ENCODE peak calls at places on chromosomes 13 and 19, in six cellular contexts. B is type B pancreatic cell, Z is pancreas, G is nephron progenitor cell, A is H9, V is ascending aorta. R is an unnamed sample.
A peak's percentile ranks its signal among the peaks of the same experiment; 100 is the strongest.

GRCh38 chr19:13381827-13382632 is 124.2 kb downstream of the CACNA1A start:
- DNase-seq in V (no peak), B (no peak), G (no peak), Z (no peak), A (no peak), R (no peak)

GRCh38 chr13:63972328-63972727 is 2556.7 kb upstream of the PCDH20 start:
- DNase-seq in G (no peak), A (no peak), Z (no peak), B (no peak), V (no peak), R (no peak)

GRCh38 chr13:106998664-106999063 is 430.7 kb upstream of the ARGLU1 start:
- DNase-seq in A (no peak), G (no peak), V (no peak), Z (no peak), B (no peak), R (no peak)

GRCh38 chr19:1237754-1238372 is at the start of gene CBARP:
- DNase-seq in B (no peak), G (peak; percentile 80), A (no peak), V (no peak), Z (no peak), R (no peak)

GRCh38 chr19:50204811-50205675 is 1.6 kb downstream of the MYH14 start:
- DNase-seq in A (peak; percentile 96), V (no peak), Z (peak; percentile 94), G (peak; percentile 84), B (peak; percentile 87), R (no peak)

GRCh38 chr13:26062853-26063444 is 11.1 kb upstream of the SHISA2 start:
- DNase-seq in B (no peak), V (no peak), Z (peak; percentile 35), A (no peak), G (peak; percentile 30), R (no peak)

GRCh38 chr19:10115392-10116084 is 4.0 kb downstream of the P2RY11 start:
- DNase-seq in V (no peak), G (no peak), Z (no peak), B (no peak), A (no peak), R (no peak)

GRCh38 chr19:8615813-8616596 is 5.5 kb upstream of the ADAMTS10 start:
- DNase-seq in G (peak; percentile 78), V (no peak), A (peak; percentile 67), Z (no peak), B (no peak), R (no peak)

GRCh38 chr13:97372929-97373328 is 61.0 kb upstream of the RAP2A start:
- DNase-seq in V (no peak), Z (no peak), G (no peak), B (no peak), A (no peak), R (no peak)

GRCh38 chr19:17322854-17323253 is 11.8 kb downstream of the ANO8 start:
- DNase-seq in G (no peak), A (no peak), B (no peak), V (no peak), Z (no peak), R (no peak)

GRCh38 chr19:16361254-16361653 is 36.6 kb downstream of the KLF2 start:
- DNase-seq in B (no peak), G (no peak), A (no peak), Z (no peak), V (no peak), R (no peak)

GRCh38 chr13:71879129-71879535 is 12.1 kb upstream of the DACH1 start:
- DNase-seq in A (peak; percentile 36), Z (no peak), V (no peak), B (no peak), G (peak; percentile 18), R (peak; percentile 7)

GRCh38 chr19:27929399-27929798 is 1283.6 kb downstream of the UQCRFS1 start:
- DNase-seq in Z (no peak), G (no peak), A (no peak), V (no peak), B (no peak), R (no peak)

GRCh38 chr13:105678072-105678471 is 857.4 kb downstream of the EFNB2 start:
- DNase-seq in Z (no peak), V (no peak), B (no peak), A (no peak), G (no peak), R (no peak)

GRCh38 chr13:49571299-49572240 is 13.8 kb downstream of the RCBTB1 start:
- DNase-seq in G (no peak), B (no peak), A (no peak), Z (no peak), V (no peak), R (no peak)

GRCh38 chr13:25874907-25875306 is 176.9 kb downstream of the SHISA2 start:
- DNase-seq in Z (no peak), A (no peak), B (no peak), V (no peak), G (no peak), R (no peak)

GRCh38 chr19:50427997-50428425 is 4.7 kb upstream of the MYBPC2 start:
- DNase-seq in G (peak; percentile 70), A (peak; percentile 85), Z (peak; percentile 67), B (no peak), V (peak; percentile 61), R (no peak)

GRCh38 chr13:68190826-68191225 is 960.7 kb upstream of the PCDH9 start:
- DNase-seq in A (no peak), G (no peak), B (no peak), Z (no peak), V (no peak), R (no peak)

GRCh38 chr13:31088826-31089420 is 72.8 kb downstream of the HSPH1 start:
- DNase-seq in B (no peak), V (no peak), Z (no peak), G (no peak), A (no peak), R (no peak)

GRCh38 chr19:56066152-56067023 is 54.7 kb downstream of the ZNF787 start:
- DNase-seq in G (peak; percentile 84), Z (peak; percentile 65), B (peak; percentile 82), A (peak; percentile 79), V (no peak), R (peak; percentile 41)

GRCh38 chr13:45674908-45675307 is 27.2 kb upstream of the CBY2 start:
- DNase-seq in A (no peak), G (no peak), B (no peak), Z (no peak), V (no peak), R (no peak)

GRCh38 chr13:51585696-51586095 is 1.4 kb downstream of the WDFY2 start:
- DNase-seq in B (no peak), Z (no peak), V (no peak), G (no peak), A (no peak), R (no peak)

GRCh38 chr13:49086711-49087110 is 111.0 kb downstream of the FNDC3A start:
- DNase-seq in B (no peak), G (no peak), Z (no peak), A (no peak), V (no peak), R (no peak)

GRCh38 chr19:3254520-3254919 is 30.1 kb downstream of the CELF5 start:
- DNase-seq in B (no peak), G (no peak), V (no peak), A (no peak), Z (no peak), R (no peak)

GRCh38 chr13:98487522-98487921 is 89.4 kb downstream of the STK24 start:
- DNase-seq in A (no peak), Z (no peak), B (no peak), V (no peak), G (no peak), R (no peak)

GRCh38 chr13:48235100-48235813 is 2.3 kb downstream of the ITM2B start:
- DNase-seq in G (peak; percentile 8), A (peak; percentile 55), V (no peak), Z (peak; percentile 26), B (no peak), R (no peak)

DNA sequence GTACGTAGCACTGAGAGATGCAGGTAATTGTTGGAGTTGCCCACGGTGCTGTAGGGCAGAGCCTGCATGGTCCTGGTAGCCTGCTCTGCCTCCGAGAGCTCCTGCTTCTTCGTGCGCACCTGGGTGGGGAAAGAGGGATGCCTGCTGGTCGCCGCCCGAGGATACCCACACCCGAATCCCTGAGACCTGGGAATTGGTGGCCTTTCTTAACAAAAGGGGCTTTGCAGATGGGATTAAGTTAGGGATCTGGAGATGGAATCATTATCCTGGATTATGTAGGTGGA is 9.4 kb downstream of the C3 start:
- DNase-seq in B (no peak), Z (no peak), A (no peak), V (no peak), G (no peak), R (no peak)
- TF ChIP-seq CTCF in B (no peak), Z (no peak), A (no peak), V (no peak), G (no peak), R (no peak)

GRCh38 chr19:33905473-33905936 is 108.8 kb downstream of the KCTD15 start:
- DNase-seq in V (no peak), B (no peak), Z (peak; percentile 48), G (peak; percentile 39), A (peak; percentile 60), R (no peak)

GRCh38 chr19:33902802-33903488 is 106.3 kb downstream of the KCTD15 start:
- DNase-seq in B (no peak), V (no peak), Z (peak; percentile 72), G (no peak), A (no peak), R (no peak)

GRCh38 chr19:33903489-33903850 is 106.8 kb downstream of the KCTD15 start:
- DNase-seq in G (no peak), A (no peak), B (no peak), Z (peak; percentile 21), V (no peak), R (no peak)

GRCh38 chr19:33905937-33906577 is 109.4 kb downstream of the KCTD15 start:
- DNase-seq in V (no peak), B (peak; percentile 78), A (peak; percentile 87), Z (peak; percentile 89), G (peak; percentile 73), R (no peak)

DNA sequence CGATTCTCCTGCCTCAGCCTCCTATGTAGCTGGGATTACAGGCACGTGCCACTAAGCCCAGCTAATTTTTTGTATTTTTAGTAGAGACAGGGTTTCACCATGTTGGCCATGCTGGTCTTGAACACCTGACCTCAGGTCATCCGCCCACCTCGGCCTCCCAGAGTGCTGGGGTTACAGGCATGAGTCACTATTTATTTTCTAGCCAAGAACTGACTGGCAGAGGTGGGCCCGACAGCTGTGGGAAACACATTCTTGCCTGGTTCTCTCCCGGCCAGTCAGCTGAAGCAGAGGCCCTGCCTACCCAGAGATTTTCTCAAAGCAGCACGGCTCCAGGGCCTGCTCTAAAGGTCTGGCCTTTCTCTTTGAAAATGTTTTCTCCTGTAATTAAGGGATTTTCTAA is 108.0 kb downstream of the KCTD15 start:
- DNase-seq in V (no peak), Z (peak; percentile 83), A (peak; percentile 65), B (no peak), G (no peak), R (no peak)
- TF ChIP-seq CTCF in V (no peak), Z (no peak), A (no peak), B (no peak), G (no peak), R (no peak)

DNA sequence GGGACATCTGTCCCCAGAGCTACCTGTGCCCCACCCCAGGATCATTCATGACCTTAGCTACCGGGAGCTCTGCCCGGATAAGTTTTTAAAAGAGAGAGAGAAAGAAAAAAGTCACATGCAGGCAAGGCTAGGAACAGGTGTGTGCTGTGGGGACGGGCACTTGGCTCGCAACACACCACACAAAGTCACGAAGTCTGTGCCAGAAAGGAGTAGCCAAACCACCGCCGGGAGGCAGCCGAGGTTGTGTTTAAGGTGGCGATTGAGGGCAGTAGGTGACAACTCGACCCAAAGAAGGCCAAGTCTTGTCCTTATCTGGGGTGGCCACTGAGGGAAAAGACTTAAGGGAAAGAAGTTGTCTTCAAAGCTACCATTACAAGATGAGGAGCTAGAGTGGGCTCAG is 4.6 kb upstream of the TSHZ3 start:
- DNase-seq in A (peak; percentile 70), V (no peak), B (no peak), G (no peak), Z (peak; percentile 26), R (no peak)
- TF ChIP-seq CTCF in A (peak; percentile 46), V (no peak), B (no peak), G (no peak), Z (no peak), R (no peak)

GRCh38 chr19:14430712-14431111 is 2.4 kb upstream of the PKN1 start:
- DNase-seq in B (no peak), Z (no peak), G (no peak), V (no peak), A (no peak), R (no peak)
- TF ChIP-seq CTCF in B (no peak), Z (no peak), G (no peak), V (no peak), A (no peak), R (no peak)

R was measured in Panc1.